ENCODE peak calls at places on chromosomes 13 and 19, in eight cellular contexts. A is epithelial cell of esophagus, X is uterus, Q is gastrocnemius medialis, D is H1, C is osteoblast, I is AG04449, P is bronchial epithelial cell. H is an unnamed sample.

GRCh38 chr13:31887311-31887710 is 144.3 kb upstream of the FRY start:
- DNase-seq in A (no peak), X (no peak), Q (no peak), D (no peak), C (peak), I (peak), P (no peak), H (no peak)

GRCh38 chr13:27170221-27170520 is 1.4 kb downstream of the USP12 start:
- DNase-seq in A (peak), X (no peak), Q (no peak), D (no peak), C (peak), I (no peak), P (peak), H (no peak)

GRCh38 chr19:46943150-46943946 is 76.3 kb upstream of the NPAS1 start:
- DNase-seq in A (no peak), X (no peak), Q (no peak), D (no peak), C (no peak), I (no peak), P (no peak), H (no peak)

GRCh38 chr19:46841458-46842083 is 9.1 kb downstream of the AP2S1 start:
- DNase-seq in A (peak), X (peak), Q (no peak), D (no peak), C (peak), I (peak), P (no peak), H (no peak)

GRCh38 chr13:41296879-41297646 is 14.0 kb upstream of the NAA16 start:
- DNase-seq in A (no peak), X (no peak), Q (no peak), D (no peak), C (peak), I (no peak), P (no peak), H (no peak)

GRCh38 chr19:36685835-36686234 is 1.6 kb upstream of the ZNF567 start:
- DNase-seq in A (no peak), X (no peak), Q (no peak), D (no peak), C (no peak), I (no peak), P (no peak), H (no peak)

GRCh38 chr19:19628499-19629134 is 597 bp upstream of the LPAR2 start:
- DNase-seq in A (peak), X (no peak), Q (no peak), D (peak), C (peak), I (no peak), P (peak), H (no peak)

GRCh38 chr19:35712910-35713845 is 4.6 kb upstream of the KMT2B start:
- DNase-seq in A (no peak), X (no peak), Q (no peak), D (peak), C (peak), I (no peak), P (no peak), H (peak)

GRCh38 chr13:66443926-66444325 is 786.2 kb downstream of the PCDH9 start:
- DNase-seq in A (no peak), X (no peak), Q (no peak), D (no peak), C (no peak), I (no peak), P (no peak), H (no peak)

GRCh38 chr13:33862006-33862405 is 44.1 kb downstream of the RFC3 start:
- DNase-seq in A (no peak), X (no peak), Q (no peak), D (no peak), C (no peak), I (no peak), P (no peak), H (no peak)

GRCh38 chr13:60759499-60759898 is 362.5 kb downstream of the TDRD3 start:
- DNase-seq in A (peak), X (no peak), Q (no peak), D (no peak), C (no peak), I (no peak), P (peak), H (no peak)

GRCh38 chr13:22014469-22014868 is 343.6 kb downstream of the FGF9 start:
- DNase-seq in A (peak), X (no peak), Q (no peak), D (no peak), C (no peak), I (no peak), P (peak), H (no peak)

GRCh38 chr19:17469371-17470203 is 737 bp upstream of the SLC27A1 start:
- DNase-seq in A (peak), X (peak), Q (peak), D (peak), C (peak), I (peak), P (peak), H (peak)

GRCh38 chr13:33003458-33004019 is 12.7 kb upstream of the KL start:
- DNase-seq in A (no peak), X (no peak), Q (no peak), D (no peak), C (no peak), I (no peak), P (no peak), H (no peak)

GRCh38 chr13:113305208-113305607 is 8.2 kb downstream of the LAMP1 start:
- DNase-seq in A (peak), X (no peak), Q (peak), D (no peak), C (peak), I (no peak), P (peak), H (no peak)

GRCh38 chr13:49877629-49878218 is 58.4 kb downstream of the SPRYD7 start:
- DNase-seq in A (no peak), X (no peak), Q (no peak), D (no peak), C (no peak), I (no peak), P (no peak), H (no peak)

GRCh38 chr13:113141591-113141950 is 16.9 kb upstream of the PROZ start:
- DNase-seq in A (no peak), X (no peak), Q (no peak), D (no peak), C (no peak), I (no peak), P (no peak), H (no peak)

GRCh38 chr19:32830231-32831014 is 39.1 kb downstream of the SLC7A9 start:
- DNase-seq in A (no peak), X (no peak), Q (no peak), D (no peak), C (peak), I (peak), P (no peak), H (peak)

GRCh38 chr19:17205237-17206140 is 9.7 kb upstream of the USE1 start:
- DNase-seq in A (peak), X (peak), Q (peak), D (peak), C (peak), I (no peak), P (peak), H (no peak)

GRCh38 chr13:42986176-42986574 is 5.9 kb downstream of the EPSTI1 start:
- DNase-seq in A (no peak), X (no peak), Q (no peak), D (no peak), C (no peak), I (no peak), P (no peak), H (no peak)

GRCh38 chr13:59086147-59086546 is 1077.6 kb downstream of the DIAPH3 start:
- DNase-seq in A (peak), X (no peak), Q (no peak), D (no peak), C (no peak), I (no peak), P (peak), H (no peak)

GRCh38 chr13:20860844-20861243 is 41.7 kb downstream of the XPO4 start:
- DNase-seq in A (no peak), X (no peak), Q (no peak), D (no peak), C (no peak), I (no peak), P (no peak), H (no peak)

GRCh38 chr13:98689347-98689968 is 63.0 kb downstream of the SLC15A1 start:
- DNase-seq in A (no peak), X (no peak), Q (no peak), D (no peak), C (no peak), I (no peak), P (no peak), H (no peak)

GRCh38 chr13:19592657-19593175 is 31.4 kb upstream of the TPTE2 start:
- DNase-seq in A (no peak), X (no peak), Q (no peak), D (no peak), C (no peak), I (no peak), P (no peak), H (no peak)

GRCh38 chr13:44272692-44273091 is 100.9 kb upstream of the SERP2 start:
- DNase-seq in A (no peak), X (no peak), Q (no peak), D (no peak), C (peak), I (no peak), P (no peak), H (no peak)

GRCh38 chr19:57096640-57097361 is 23.0 kb upstream of the USP29 start:
- DNase-seq in A (no peak), X (no peak), Q (no peak), D (no peak), C (no peak), I (no peak), P (no peak), H (no peak)

GRCh38 chr13:80442613-80443012 is 101.7 kb upstream of the SPRY2 start:
- DNase-seq in A (no peak), X (no peak), Q (no peak), D (no peak), C (no peak), I (no peak), P (no peak), H (no peak)

GRCh38 chr13:76937416-76937815 is 10.9 kb upstream of the ACOD1 start:
- DNase-seq in A (peak), X (no peak), Q (no peak), D (no peak), C (peak), I (peak), P (peak), H (no peak)

GRCh38 chr13:113630296-113630695 is 27.7 kb downstream of the ATP4B start:
- DNase-seq in A (no peak), X (no peak), Q (no peak), D (no peak), C (peak), I (no peak), P (no peak), H (no peak)

GRCh38 chr13:109918179-109918651 is 131.8 kb upstream of the IRS2 start:
- DNase-seq in A (peak), X (no peak), Q (peak), D (no peak), C (no peak), I (no peak), P (no peak), H (no peak)

GRCh38 chr13:93169980-93170379 is 56.6 kb upstream of the GPC6 start:
- DNase-seq in A (peak), X (no peak), Q (no peak), D (no peak), C (peak), I (peak), P (peak), H (no peak)

GRCh38 chr13:75704194-75704941 is 68.2 kb downstream of the LMO7 start:
- DNase-seq in A (peak), X (no peak), Q (no peak), D (no peak), C (peak), I (peak), P (peak), H (no peak)
- TF ChIP-seq CTCF in A (no peak), X (no peak), Q (no peak), D (no peak), C (no peak), I (no peak), P (no peak), H (no peak)

GRCh38 chr19:14005381-14006084 is 587 bp downstream of the RFX1 start:
- DNase-seq in A (peak), X (peak), Q (peak), D (peak), C (peak), I (no peak), P (peak), H (no peak)

GRCh38 chr19:14003279-14004051 is 2.7 kb downstream of the RFX1 start:
- DNase-seq in A (no peak), X (no peak), Q (no peak), D (no peak), C (peak), I (no peak), P (peak), H (no peak)

GRCh38 chr19:14004619-14005380 is 1.3 kb downstream of the RFX1 start:
- DNase-seq in A (no peak), X (no peak), Q (peak), D (no peak), C (peak), I (no peak), P (no peak), H (no peak)

GRCh38 chr19:14000691-14001365 is 5.3 kb downstream of the RFX1 start:
- DNase-seq in A (no peak), X (no peak), Q (no peak), D (no peak), C (no peak), I (no peak), P (no peak), H (no peak)

DNA sequence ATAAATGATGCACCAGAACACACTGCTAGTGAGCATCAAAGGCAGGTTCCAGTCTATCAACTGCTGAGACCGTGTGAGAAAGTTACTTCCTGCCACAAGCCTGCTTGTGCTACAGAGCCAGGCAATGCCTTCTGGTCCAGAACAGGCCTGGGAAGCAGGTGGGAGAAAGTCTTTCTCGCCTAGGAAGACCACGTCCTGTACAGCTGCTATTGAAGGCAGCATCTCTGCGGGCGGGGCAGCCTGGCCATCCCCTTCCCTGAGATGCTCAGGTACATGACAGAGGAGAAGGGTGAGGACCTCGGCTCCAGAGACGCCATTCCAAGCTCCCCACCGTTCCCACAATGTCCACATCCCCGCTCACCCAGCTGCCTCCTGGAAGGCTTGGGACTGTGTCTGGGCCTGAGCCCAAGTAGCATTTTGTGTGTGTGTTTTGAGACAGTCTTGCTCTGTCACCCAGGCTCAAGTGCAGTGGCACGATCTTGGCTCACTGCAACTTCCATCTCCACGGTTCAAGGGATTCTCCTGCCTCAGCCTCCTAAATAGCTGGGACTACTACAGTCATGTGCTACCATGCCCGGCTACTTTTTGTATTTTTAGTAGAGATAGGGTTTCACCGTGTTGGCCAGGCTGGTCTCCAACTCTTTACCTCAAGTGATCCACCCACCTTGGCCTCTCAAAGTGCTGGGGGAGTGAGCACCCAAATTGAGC is 3.4 kb downstream of the RFX1 start:
- DNase-seq in A (no peak), X (no peak), Q (peak), D (no peak), C (peak), I (no peak), P (no peak), H (no peak)
- H3K4me3 ChIP-seq in A (no peak), X (no peak), Q (no peak), D (no peak), C (no peak), I (no peak), P (no peak), H (no peak)

DNA sequence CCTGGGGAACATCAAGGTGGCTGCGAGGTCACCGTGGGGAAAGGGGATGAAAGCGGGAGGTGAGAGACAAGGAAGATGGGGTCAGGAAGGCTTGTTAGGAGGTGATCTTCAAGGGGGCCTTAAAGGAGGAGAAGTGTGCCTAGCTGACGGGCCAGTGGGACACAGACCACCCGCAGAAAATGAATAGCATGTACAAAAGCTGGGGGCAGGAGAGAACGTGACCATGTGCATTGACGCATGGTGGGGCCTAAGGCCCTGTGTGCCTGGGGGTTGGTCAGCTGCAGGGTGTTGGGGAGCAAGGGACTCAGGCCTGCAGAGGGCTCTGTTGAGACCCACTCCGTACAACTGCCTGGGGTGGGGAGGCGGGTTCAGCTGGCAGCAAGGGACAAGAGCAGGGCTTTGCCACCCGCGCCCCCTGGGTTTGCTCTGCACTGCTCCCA is 5.9 kb downstream of the RAB8A start:
- DNase-seq in A (no peak), X (no peak), Q (no peak), D (no peak), C (peak), I (no peak), P (no peak), H (no peak)
- TF ChIP-seq CTCF in A (no peak), X (no peak), Q (no peak), D (peak), C (peak), I (no peak), P (no peak), H (peak)

GRCh38 chr13:24104723-24105122 is 55.8 kb upstream of the SPATA13 start:
- DNase-seq in A (no peak), X (no peak), Q (no peak), D (no peak), C (no peak), I (no peak), P (no peak), H (no peak)

GRCh38 chr13:24110011-24110410 is 50.5 kb upstream of the SPATA13 start:
- DNase-seq in A (no peak), X (no peak), Q (no peak), D (no peak), C (no peak), I (no peak), P (no peak), H (no peak)

GRCh38 chr13:24107955-24108614 is 52.4 kb upstream of the SPATA13 start:
- DNase-seq in A (peak), X (no peak), Q (no peak), D (no peak), C (no peak), I (no peak), P (no peak), H (no peak)

GRCh38 chr13:24106429-24106828 is 54.1 kb upstream of the SPATA13 start:
- DNase-seq in A (no peak), X (no peak), Q (no peak), D (no peak), C (no peak), I (no peak), P (no peak), H (no peak)

DNA sequence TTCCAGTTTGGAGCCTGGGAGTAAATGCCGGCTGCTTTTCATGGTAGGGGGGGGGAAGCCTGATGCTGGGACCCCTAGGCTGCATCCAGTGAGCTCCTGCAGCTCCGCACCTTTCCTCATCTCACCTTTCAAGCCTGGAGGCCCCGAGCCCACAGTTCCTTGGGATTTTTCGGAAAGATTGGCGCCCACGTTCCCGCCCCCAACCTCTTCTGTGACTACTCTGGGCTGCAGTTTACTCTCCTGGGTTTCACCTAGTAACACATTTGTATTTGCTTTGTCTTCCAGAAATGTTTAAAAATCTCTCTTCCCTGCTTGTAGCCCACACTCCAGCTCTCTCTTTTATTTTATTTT is 51.9 kb upstream of the SPATA13 start:
- DNase-seq in A (no peak), X (no peak), Q (no peak), D (no peak), C (no peak), I (no peak), P (no peak), H (no peak)
- H3K4me3 ChIP-seq in A (no peak), X (no peak), Q (no peak), D (no peak), C (no peak), I (no peak), P (no peak), H (no peak)